ENCODE peak calls at places on chromosomes 11 and 22, in five cellular contexts. One of them, this sample, is unnamed. For H3K4me1, the result is how much of the 10 kb centered on the place peaks cover.

GRCh38 chr11:3865388-3866193 is 10.1 kb downstream of the STIM1 start:
- DNase-seq in colonic mucosa: no peak
- DNase-seq in A549: no peak
- DNase-seq in osteoblast: peak
- DNase-seq in Peyer's patch: no peak
- DNase-seq in this sample: peak

GRCh38 chr11:65424200-65425104 is 1.9 kb downstream of the NEAT1 start:
- DNase-seq in colonic mucosa: peak
- DNase-seq in A549: peak
- DNase-seq in osteoblast: no peak
- DNase-seq in Peyer's patch: peak
- DNase-seq in this sample: no peak

GRCh38 chr11:3154001-3154599 is 11.0 kb downstream of the OSBPL5 start:
- DNase-seq in colonic mucosa: no peak
- DNase-seq in A549: no peak
- DNase-seq in osteoblast: peak
- DNase-seq in Peyer's patch: no peak
- DNase-seq in this sample: no peak

GRCh38 chr22:39220450-39220849 is 24.3 kb downstream of the PDGFB start:
- DNase-seq in colonic mucosa: no peak
- DNase-seq in A549: no peak
- DNase-seq in osteoblast: no peak
- DNase-seq in Peyer's patch: no peak
- DNase-seq in this sample: no peak

GRCh38 chr11:119376197-119376847 is 5.2 kb downstream of the USP2 start:
- DNase-seq in colonic mucosa: no peak
- DNase-seq in A549: no peak
- DNase-seq in osteoblast: no peak
- DNase-seq in Peyer's patch: no peak
- DNase-seq in this sample: peak

GRCh38 chr11:81570669-81571068 is 1163.0 kb downstream of the FAM181B start:
- DNase-seq in colonic mucosa: no peak
- DNase-seq in A549: no peak
- DNase-seq in osteoblast: no peak
- DNase-seq in Peyer's patch: no peak
- DNase-seq in this sample: no peak

GRCh38 chr22:50705219-50705691 is 32.6 kb downstream of the SHANK3 start:
- DNase-seq in colonic mucosa: no peak
- DNase-seq in A549: no peak
- DNase-seq in osteoblast: peak
- DNase-seq in Peyer's patch: no peak
- DNase-seq in this sample: no peak

GRCh38 chr11:104529916-104530315 is 366.0 kb upstream of the PDGFD start:
- DNase-seq in colonic mucosa: no peak
- DNase-seq in A549: no peak
- DNase-seq in osteoblast: no peak
- DNase-seq in Peyer's patch: no peak
- DNase-seq in this sample: no peak

GRCh38 chr11:32723332-32723731 is 71.1 kb downstream of the CCDC73 start:
- DNase-seq in colonic mucosa: no peak
- DNase-seq in A549: no peak
- DNase-seq in osteoblast: no peak
- DNase-seq in Peyer's patch: no peak
- DNase-seq in this sample: no peak

GRCh38 chr22:20530368-20531153 is 23.2 kb downstream of the MED15 start:
- DNase-seq in colonic mucosa: no peak
- DNase-seq in A549: peak
- DNase-seq in osteoblast: peak
- DNase-seq in Peyer's patch: peak
- DNase-seq in this sample: no peak

DNA sequence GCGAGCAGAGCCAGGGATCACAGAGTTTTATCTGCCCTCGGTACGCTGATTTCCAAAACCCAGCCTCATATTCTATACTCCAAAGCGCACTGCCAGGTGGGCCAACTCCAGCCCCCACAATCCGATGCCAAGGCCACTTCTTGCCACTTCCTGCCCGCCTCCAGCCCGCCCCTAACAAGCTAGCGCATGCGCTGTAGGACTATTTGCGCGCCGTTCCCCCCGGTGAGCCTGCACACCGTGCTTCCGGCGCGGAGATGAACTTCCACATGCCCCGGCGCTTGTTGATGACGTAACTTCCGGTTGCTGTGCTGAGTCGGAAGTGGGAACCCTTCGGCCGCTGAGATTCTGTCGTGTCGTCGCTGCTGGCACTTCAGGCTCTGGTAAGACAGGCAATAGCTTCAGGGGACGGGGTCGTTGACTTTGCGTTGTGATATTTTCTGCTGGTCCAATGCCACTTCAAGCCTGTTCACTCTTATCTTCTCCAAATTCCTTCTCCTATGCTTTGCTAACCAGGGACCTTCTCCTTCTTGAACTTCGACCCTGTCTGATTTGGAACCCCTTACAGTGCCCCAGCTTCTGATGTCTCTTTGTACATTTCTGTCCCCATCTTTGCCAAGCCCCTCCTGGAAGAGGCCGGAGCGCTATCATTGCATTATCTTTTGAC is at the start of gene UBE4A:
- DNase-seq in colonic mucosa: peak
- DNase-seq in A549: peak
- DNase-seq in osteoblast: peak
- DNase-seq in Peyer's patch: peak
- DNase-seq in this sample: peak
- H3K4me1 ChIP-seq in colonic mucosa: under half
- H3K4me1 ChIP-seq in A549: under half
- H3K4me1 ChIP-seq in osteoblast: under half
- H3K4me1 ChIP-seq in Peyer's patch: under half
- H3K4me1 ChIP-seq in this sample: under half

GRCh38 chr11:58068640-58069039 is 37.9 kb downstream of the OR6Q1 start:
- DNase-seq in colonic mucosa: no peak
- DNase-seq in A549: no peak
- DNase-seq in osteoblast: no peak
- DNase-seq in Peyer's patch: no peak
- DNase-seq in this sample: no peak
- TF ChIP-seq CTCF in colonic mucosa: no peak
- TF ChIP-seq CTCF in A549: no peak
- TF ChIP-seq CTCF in osteoblast: no peak
- TF ChIP-seq CTCF in Peyer's patch: no peak
- TF ChIP-seq CTCF in this sample: no peak

GRCh38 chr11:26914968-26915367 is 78.9 kb upstream of the FIBIN start:
- DNase-seq in colonic mucosa: no peak
- DNase-seq in A549: no peak
- DNase-seq in osteoblast: no peak
- DNase-seq in Peyer's patch: no peak
- DNase-seq in this sample: no peak
- H3K4me1 ChIP-seq in colonic mucosa: under half
- H3K4me1 ChIP-seq in A549: under half
- H3K4me1 ChIP-seq in osteoblast: under half
- H3K4me1 ChIP-seq in Peyer's patch: under half
- H3K4me1 ChIP-seq in this sample: under half

GRCh38 chr11:124638500-124638899 is 15.8 kb downstream of the TBRG1 start:
- DNase-seq in colonic mucosa: no peak
- DNase-seq in A549: no peak
- DNase-seq in osteoblast: no peak
- DNase-seq in Peyer's patch: no peak
- DNase-seq in this sample: no peak

GRCh38 chr11:124643042-124643604 is 20.5 kb downstream of the TBRG1 start:
- DNase-seq in colonic mucosa: no peak
- DNase-seq in A549: no peak
- DNase-seq in osteoblast: no peak
- DNase-seq in Peyer's patch: no peak
- DNase-seq in this sample: no peak

GRCh38 chr11:124643605-124644425 is 21.2 kb downstream of the TBRG1 start:
- DNase-seq in colonic mucosa: no peak
- DNase-seq in A549: no peak
- DNase-seq in osteoblast: peak
- DNase-seq in Peyer's patch: no peak
- DNase-seq in this sample: no peak

GRCh38 chr11:124642628-124643027 is 20.0 kb downstream of the TBRG1 start:
- DNase-seq in colonic mucosa: no peak
- DNase-seq in A549: no peak
- DNase-seq in osteoblast: peak
- DNase-seq in Peyer's patch: no peak
- DNase-seq in this sample: no peak

DNA sequence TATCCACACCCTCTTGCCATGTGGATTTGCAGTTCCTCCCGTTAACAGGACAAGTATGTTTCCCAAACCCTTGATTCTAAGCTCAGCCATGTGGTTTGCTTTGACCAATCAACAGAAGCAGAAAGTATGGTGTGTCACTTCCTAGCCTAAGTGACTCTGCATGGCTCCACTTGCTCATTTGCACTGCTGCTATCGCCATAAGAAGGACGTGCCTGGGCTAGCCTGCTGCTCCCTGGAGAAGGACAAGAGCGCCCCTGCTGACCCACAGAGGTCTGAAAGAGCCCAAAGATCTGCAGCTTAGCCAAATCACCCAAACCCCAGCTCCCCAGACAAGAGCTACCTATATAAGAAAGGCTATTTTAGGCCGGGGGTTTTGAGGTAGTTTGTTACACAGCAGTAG is 18.0 kb downstream of the TBRG1 start:
- DNase-seq in colonic mucosa: no peak
- DNase-seq in A549: no peak
- DNase-seq in osteoblast: no peak
- DNase-seq in Peyer's patch: no peak
- DNase-seq in this sample: no peak
- TF ChIP-seq CTCF in colonic mucosa: no peak
- TF ChIP-seq CTCF in A549: no peak
- TF ChIP-seq CTCF in osteoblast: no peak
- TF ChIP-seq CTCF in Peyer's patch: no peak
- TF ChIP-seq CTCF in this sample: no peak

DNA sequence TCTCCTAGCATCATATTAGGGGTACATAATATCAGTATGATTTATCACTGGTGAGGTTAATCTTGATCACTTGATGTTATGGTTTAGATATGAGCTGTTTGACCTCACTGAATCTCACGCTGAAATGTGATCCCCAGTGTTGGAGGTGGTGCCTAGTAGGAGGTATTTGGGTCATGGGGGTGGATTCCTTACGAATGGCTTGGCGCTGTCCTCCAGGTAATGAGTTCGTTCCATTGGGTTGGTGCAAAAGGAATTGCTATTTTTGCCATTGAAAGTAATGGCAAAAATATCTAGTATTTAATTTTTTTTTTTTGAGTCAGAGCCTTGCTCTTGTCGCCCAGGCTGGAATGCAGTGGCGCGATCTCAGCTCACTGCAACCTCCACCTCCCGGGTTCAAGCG is 326.3 kb downstream of the AASDHPPT start:
- DNase-seq in colonic mucosa: no peak
- DNase-seq in A549: no peak
- DNase-seq in osteoblast: no peak
- DNase-seq in Peyer's patch: no peak
- DNase-seq in this sample: no peak
- H3K4me1 ChIP-seq in colonic mucosa: under half
- H3K4me1 ChIP-seq in A549: under half
- H3K4me1 ChIP-seq in osteoblast: under half
- H3K4me1 ChIP-seq in Peyer's patch: under half
- H3K4me1 ChIP-seq in this sample: under half

DNA sequence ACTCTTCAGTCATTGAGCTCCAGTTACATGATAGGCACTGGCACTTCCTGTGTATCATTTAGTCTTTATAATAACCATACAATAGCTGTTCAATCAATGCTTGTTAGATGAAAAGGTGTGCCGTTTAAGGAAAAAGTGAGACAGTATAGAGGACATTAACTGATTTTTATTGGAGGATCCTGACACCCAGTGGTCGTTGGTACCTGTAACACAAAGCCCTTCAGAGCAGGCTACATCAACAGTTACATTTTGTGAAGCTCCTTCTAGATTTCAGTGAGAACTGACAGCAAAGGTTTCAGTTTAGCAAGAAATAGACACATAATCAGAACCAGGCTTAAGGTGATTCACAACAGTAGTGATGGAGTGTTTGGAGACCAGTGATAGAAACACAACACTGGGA is 44.2 kb downstream of the CCDC81 start:
- DNase-seq in colonic mucosa: no peak
- DNase-seq in A549: peak
- DNase-seq in osteoblast: no peak
- DNase-seq in Peyer's patch: no peak
- DNase-seq in this sample: no peak
- TF ChIP-seq CTCF in colonic mucosa: no peak
- TF ChIP-seq CTCF in A549: no peak
- TF ChIP-seq CTCF in osteoblast: peak
- TF ChIP-seq CTCF in Peyer's patch: no peak
- TF ChIP-seq CTCF in this sample: no peak

GRCh38 chr11:73470036-73470624 is 93.9 kb downstream of the RELT start:
- DNase-seq in colonic mucosa: no peak
- DNase-seq in A549: no peak
- DNase-seq in osteoblast: no peak
- DNase-seq in Peyer's patch: no peak
- DNase-seq in this sample: no peak
- H3K4me1 ChIP-seq in colonic mucosa: under half
- H3K4me1 ChIP-seq in A549: under half
- H3K4me1 ChIP-seq in osteoblast: under half
- H3K4me1 ChIP-seq in Peyer's patch: under half
- H3K4me1 ChIP-seq in this sample: under half

DNA sequence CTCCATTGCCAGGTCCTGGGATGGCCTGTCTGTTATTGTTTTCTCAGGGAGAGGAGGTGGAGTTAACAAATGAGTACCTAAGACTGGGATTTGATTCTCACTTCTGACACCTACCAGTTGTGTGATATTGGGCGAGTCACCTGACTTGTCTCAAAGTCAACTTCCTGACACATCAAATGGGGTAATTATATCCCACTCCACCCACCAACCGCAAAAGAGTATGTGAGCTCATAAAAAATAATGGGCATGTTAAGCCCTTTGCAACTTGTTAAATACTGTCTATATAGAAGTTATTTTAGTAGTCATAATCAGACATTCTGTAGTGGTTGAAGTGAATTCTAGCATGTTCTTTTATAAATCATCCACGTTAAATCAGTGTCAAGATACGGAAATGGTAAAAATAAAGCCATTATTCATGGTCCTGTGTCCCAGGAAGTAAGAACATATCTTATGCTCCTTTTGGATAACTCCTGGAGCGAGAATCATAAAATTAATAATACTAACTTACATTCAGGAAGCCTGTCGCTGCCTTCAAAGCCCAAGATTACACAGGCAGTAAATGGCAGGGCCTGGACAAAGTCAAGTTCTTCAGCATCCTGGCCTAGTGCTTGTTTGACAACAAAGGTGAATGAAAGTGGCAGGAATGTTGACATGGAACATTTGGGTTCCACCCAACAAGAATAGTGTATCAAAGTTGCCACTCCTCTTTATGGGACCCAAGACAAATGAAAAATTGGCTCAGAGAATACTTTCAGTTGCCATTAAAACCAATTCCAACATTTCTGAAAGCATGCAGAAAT is 54.3 kb downstream of the SYTL2 start:
- DNase-seq in colonic mucosa: peak
- DNase-seq in A549: no peak
- DNase-seq in osteoblast: no peak
- DNase-seq in Peyer's patch: peak
- DNase-seq in this sample: peak
- TF ChIP-seq CTCF in colonic mucosa: no peak
- TF ChIP-seq CTCF in A549: no peak
- TF ChIP-seq CTCF in osteoblast: no peak
- TF ChIP-seq CTCF in Peyer's patch: no peak
- TF ChIP-seq CTCF in this sample: no peak

GRCh38 chr22:37546436-37547248 is 13.6 kb upstream of the CDC42EP1 start:
- DNase-seq in colonic mucosa: peak
- DNase-seq in A549: no peak
- DNase-seq in osteoblast: peak
- DNase-seq in Peyer's patch: peak
- DNase-seq in this sample: peak
- H3K4me1 ChIP-seq in colonic mucosa: under half
- H3K4me1 ChIP-seq in A549: half or more
- H3K4me1 ChIP-seq in osteoblast: under half
- H3K4me1 ChIP-seq in Peyer's patch: under half
- H3K4me1 ChIP-seq in this sample: under half

GRCh38 chr11:43021466-43021865 is 290.3 kb upstream of the API5 start:
- DNase-seq in colonic mucosa: no peak
- DNase-seq in A549: peak
- DNase-seq in osteoblast: no peak
- DNase-seq in Peyer's patch: no peak
- DNase-seq in this sample: no peak
- TF ChIP-seq CTCF in colonic mucosa: no peak
- TF ChIP-seq CTCF in A549: no peak
- TF ChIP-seq CTCF in osteoblast: no peak
- TF ChIP-seq CTCF in Peyer's patch: no peak
- TF ChIP-seq CTCF in this sample: no peak